ENCODE peak calls at places on chromosomes 2 and 18, in ten cellular contexts. H is MM.1S, B is neural progenitor cell, R is K562, W is HCT116, G is fibroblast of lung, Z is PC-3, D is hepatocyte, N is GM23248, Y is endothelial cell of umbilical vein. L is an unnamed sample.

GRCh38 chr2:207188601-207189000 is 22.9 kb upstream of the KLF7 start:
- DNase-seq in Z (peak), R (no peak), N (peak), B (no peak), D (no peak), G (peak), H (peak), W (no peak), Y (peak), L (no peak)

GRCh38 chr2:25446122-25446521 is 104.4 kb upstream of the DNMT3A start:
- DNase-seq in H (no peak), D (no peak), R (no peak), N (no peak), Y (no peak), Z (no peak), B (no peak), G (no peak), W (no peak), L (no peak)

GRCh38 chr2:209642146-209642815 is 129.4 kb upstream of the UNC80 start:
- DNase-seq in Z (peak), G (no peak), H (no peak), B (no peak), N (peak), D (no peak), R (no peak), Y (peak), W (no peak), L (no peak)

GRCh38 chr2:19786408-19787058 is 115.2 kb downstream of the TTC32 start:
- DNase-seq in Z (peak), G (peak), B (no peak), H (no peak), Y (no peak), D (peak), N (peak), R (peak), W (no peak), L (no peak)

GRCh38 chr2:151553-152328 is 105.4 kb upstream of the FAM110C start:
- DNase-seq in W (no peak), R (no peak), H (no peak), N (no peak), D (no peak), B (peak), Y (no peak), G (no peak), Z (no peak), L (no peak)

GRCh38 chr2:12787891-12788783 is 71.4 kb downstream of the TRIB2 start:
- DNase-seq in R (no peak), N (peak), B (no peak), Z (peak), D (no peak), Y (peak), G (peak), W (no peak), H (no peak), L (no peak)

GRCh38 chr2:42047488-42048317 is at the start of gene PKDCC:
- DNase-seq in B (peak), Y (peak), H (peak), G (peak), N (peak), D (peak), R (peak), W (no peak), Z (peak), L (no peak)

GRCh38 chr18:32772580-32773186 is at the start of gene KLHL14:
- DNase-seq in R (no peak), N (no peak), Z (no peak), B (peak), Y (no peak), G (no peak), D (no peak), W (no peak), H (no peak), L (no peak)

GRCh38 chr2:11539317-11540147 is 5.7 kb downstream of the GREB1 start:
- DNase-seq in G (peak), H (no peak), Y (no peak), N (no peak), B (peak), R (no peak), D (no peak), W (no peak), Z (no peak), L (no peak)

GRCh38 chr18:54203914-54204313 is 20.6 kb downstream of the MBD2 start:
- DNase-seq in N (no peak), H (no peak), Y (no peak), G (no peak), D (no peak), Z (no peak), W (no peak), B (no peak), R (no peak), L (no peak)

GRCh38 chr18:48365965-48366364 is 43.2 kb downstream of the ZBTB7C start:
- DNase-seq in G (no peak), N (no peak), Y (no peak), B (no peak), Z (no peak), H (no peak), D (no peak), W (no peak), R (no peak), L (no peak)

GRCh38 chr2:37569986-37570688 is 101.3 kb downstream of the CDC42EP3 start:
- DNase-seq in G (peak), W (no peak), D (no peak), R (no peak), B (no peak), H (no peak), Z (peak), N (peak), Y (no peak), L (no peak)

GRCh38 chr2:122651236-122651635 is 895.8 kb downstream of the TSN start:
- DNase-seq in G (no peak), B (no peak), N (no peak), R (no peak), H (no peak), Z (no peak), Y (no peak), D (no peak), W (no peak), L (no peak)

GRCh38 chr18:76209597-76209996 is 285.4 kb downstream of the ZNF516 start:
- DNase-seq in D (no peak), G (peak), R (no peak), W (no peak), Y (no peak), B (no peak), H (no peak), Z (peak), N (peak), L (no peak)

GRCh38 chr2:188577231-188577630 is 285.6 kb downstream of the GULP1 start:
- DNase-seq in B (no peak), N (no peak), W (no peak), D (no peak), Z (no peak), G (no peak), H (no peak), R (no peak), Y (no peak), L (no peak)

GRCh38 chr2:235143789-235144188 is 192.0 kb downstream of the SH3BP4 start:
- DNase-seq in D (no peak), H (no peak), W (no peak), B (no peak), Y (no peak), N (no peak), R (no peak), G (no peak), Z (no peak), L (no peak)

GRCh38 chr2:120343100-120343432 is 2.9 kb upstream of the INHBB start:
- DNase-seq in W (no peak), D (no peak), R (no peak), B (no peak), Y (no peak), Z (no peak), H (no peak), G (no peak), N (no peak), L (no peak)
- TF ChIP-seq EZH2 in W (no peak), D (no peak), R (no peak), B (no peak), Y (no peak), Z (no peak), H (no peak), G (no peak), N (no peak), L (no peak)

DNA sequence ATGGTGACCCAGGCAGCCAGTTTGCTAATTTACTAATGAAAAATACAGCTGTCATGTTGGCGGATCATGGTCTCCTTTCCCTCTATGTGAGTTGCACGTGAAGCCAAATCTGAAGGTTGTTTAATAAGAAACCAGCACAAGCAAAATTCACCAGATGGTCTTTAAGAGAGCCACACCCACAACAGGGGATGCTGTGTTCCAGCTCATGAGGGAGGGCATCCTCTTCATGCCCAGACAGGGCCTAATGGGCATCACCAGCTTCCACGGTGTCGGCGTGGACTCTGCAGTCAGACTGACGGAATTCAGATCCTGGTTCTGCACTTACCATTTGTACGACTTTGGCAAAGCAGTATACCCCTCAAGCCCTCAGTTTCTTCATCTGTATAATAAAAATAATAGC is 39.9 kb downstream of the TMEM247 start:
- DNase-seq in G (no peak), R (no peak), Y (no peak), B (no peak), Z (no peak), W (no peak), D (no peak), N (no peak), H (no peak), L (no peak)
- TF ChIP-seq EZH2 in G (no peak), R (no peak), Y (no peak), B (no peak), Z (no peak), W (no peak), D (no peak), N (no peak), H (no peak), L (no peak)

GRCh38 chr18:9708882-9709877 is 1.1 kb downstream of the RAB31 start:
- DNase-seq in W (no peak), G (no peak), B (peak), Y (peak), Z (no peak), D (peak), H (peak), R (no peak), N (peak), L (no peak)
- TF ChIP-seq EZH2 in W (no peak), G (no peak), B (peak), Y (no peak), Z (no peak), D (peak), H (no peak), R (no peak), N (no peak), L (no peak)

GRCh38 chr2:96537734-96538486 is 1.4 kb downstream of the ARID5A start:
- DNase-seq in G (no peak), D (no peak), Y (peak), W (no peak), H (peak), B (peak), Z (no peak), R (no peak), N (peak), L (no peak)
- TF ChIP-seq EZH2 in G (no peak), D (no peak), Y (no peak), W (no peak), H (no peak), B (peak), Z (no peak), R (no peak), N (no peak), L (no peak)

GRCh38 chr2:236172238-236172865 is 4.2 kb upstream of the GBX2 start:
- DNase-seq in D (no peak), Y (no peak), N (no peak), W (no peak), G (no peak), B (peak), H (no peak), Z (no peak), R (no peak), L (no peak)
- TF ChIP-seq EZH2 in D (peak), Y (peak), N (peak), W (no peak), G (peak), B (peak), H (no peak), Z (no peak), R (no peak), L (peak)

DNA sequence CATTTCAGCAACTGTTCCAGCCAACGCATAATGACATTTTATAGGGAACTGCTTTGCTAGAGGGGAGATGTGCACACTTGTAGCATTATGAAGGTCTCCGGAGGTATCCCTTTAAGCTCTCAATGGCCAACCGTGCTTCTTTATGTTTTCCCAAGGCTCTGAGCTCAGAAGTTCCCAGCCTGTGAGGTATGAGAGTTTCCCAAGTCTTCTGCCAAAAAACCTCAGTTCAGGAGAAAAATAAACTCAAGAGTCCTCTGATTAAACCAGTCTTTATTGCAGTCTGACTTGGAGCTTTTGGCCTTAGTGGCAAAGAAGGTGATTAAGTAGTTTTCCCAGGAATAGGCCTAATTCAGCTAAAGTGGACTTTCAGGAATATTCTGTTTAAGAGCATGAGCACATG is 35.4 kb upstream of the ZNF532 start:
- DNase-seq in Z (no peak), G (no peak), D (no peak), W (no peak), R (no peak), B (no peak), N (no peak), H (no peak), Y (no peak), L (no peak)
- TF ChIP-seq EZH2 in Z (no peak), G (no peak), D (no peak), W (no peak), R (no peak), B (no peak), N (no peak), H (no peak), Y (no peak), L (no peak)

GRCh38 chr18:73924836-73925235 is 222.8 kb downstream of the FBXO15 start:
- DNase-seq in W (no peak), D (no peak), B (no peak), Y (no peak), R (no peak), N (peak), Z (no peak), H (no peak), G (no peak), L (no peak)
- TF ChIP-seq EZH2 in W (no peak), D (no peak), B (no peak), Y (no peak), R (no peak), N (no peak), Z (no peak), H (no peak), G (no peak), L (no peak)

DNA sequence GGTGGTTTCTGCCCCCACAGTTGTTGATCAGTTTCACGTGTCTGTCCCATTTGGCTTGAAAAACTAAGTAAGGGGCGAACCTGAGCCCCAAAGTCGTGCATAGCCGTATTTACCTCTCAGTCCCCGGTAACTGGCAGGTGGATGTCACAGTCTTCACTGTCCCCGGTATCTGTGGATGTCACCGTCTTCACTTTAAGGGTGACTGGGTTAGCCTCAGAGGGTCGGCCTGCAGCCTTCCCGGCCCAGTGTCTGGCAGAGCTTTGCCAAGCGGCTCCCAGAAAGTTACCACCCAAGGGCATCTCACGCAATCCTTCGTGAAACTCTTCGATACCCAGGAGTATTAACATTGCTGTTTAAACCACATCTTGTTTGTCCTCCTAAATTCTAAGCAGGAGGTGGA is 125.3 kb upstream of the CTDP1 start:
- DNase-seq in H (no peak), W (no peak), D (no peak), Y (no peak), Z (no peak), R (no peak), G (no peak), B (no peak), N (no peak), L (no peak)
- TF ChIP-seq EZH2 in H (no peak), W (no peak), D (no peak), Y (no peak), Z (no peak), R (no peak), G (no peak), B (no peak), N (no peak), L (no peak)

GRCh38 chr2:30226144-30227032 is 4.9 kb upstream of the LBH start:
- DNase-seq in W (no peak), R (no peak), Z (no peak), D (no peak), B (no peak), G (no peak), H (no peak), N (peak), Y (no peak), L (no peak)
- TF ChIP-seq EZH2 in W (no peak), R (no peak), Z (no peak), D (no peak), B (no peak), G (no peak), H (no peak), N (no peak), Y (no peak), L (no peak)

GRCh38 chr18:26524952-26525351 is 23.4 kb downstream of the KCTD1 start:
- DNase-seq in W (no peak), D (no peak), B (no peak), R (no peak), G (no peak), Y (no peak), Z (no peak), H (no peak), N (no peak), L (no peak)
- TF ChIP-seq EZH2 in W (no peak), D (no peak), B (no peak), R (no peak), G (no peak), Y (no peak), Z (no peak), H (no peak), N (no peak), L (no peak)

L was measured in SK-N-MC.